ENCODE peak calls at places on chromosome 4, in five cellular contexts. M is NCI-H1105; T is CD4-positive, alpha-beta memory T cell; S is activated CD8-positive, alpha-beta memory T cell treated with anti-CD3 and anti-CD28 coated beads for 48 hours; O is T-helper 1 cell. X is an unnamed sample.

GRCh38 chr4:170139764-170140163 is 50.0 kb upstream of the AADAT start:
- DNase-seq in S (no peak), T (no peak), O (no peak), M (no peak), X (no peak)

GRCh38 chr4:126046081-126046614 is 731.4 kb downstream of the FAT4 start:
- DNase-seq in M (no peak), S (no peak), O (no peak), T (no peak), X (no peak)

GRCh38 chr4:78480286-78480685 is 71.3 kb upstream of the ANXA3 start:
- DNase-seq in T (no peak), S (no peak), O (no peak), M (no peak), X (no peak)

GRCh38 chr4:54940996-54941395 is 184.4 kb downstream of the KDR start:
- DNase-seq in O (no peak), T (no peak), M (no peak), S (no peak), X (no peak)

GRCh38 chr4:98522062-98522461 is 136.3 kb downstream of the TSPAN5 start:
- DNase-seq in T (no peak), M (no peak), O (no peak), S (no peak), X (no peak)

GRCh38 chr4:13537011-13537831 is 7.1 kb downstream of the NKX3-2 start:
- DNase-seq in M (no peak), T (no peak), O (no peak), S (no peak), X (no peak)

GRCh38 chr4:63717384-63717783 is 691.9 kb downstream of the TECRL start:
- DNase-seq in M (no peak), S (no peak), O (no peak), T (no peak), X (no peak)

GRCh38 chr4:79516114-79516513 is 108.1 kb upstream of the GK2 start:
- DNase-seq in S (no peak), T (no peak), M (no peak), O (no peak), X (no peak)

GRCh38 chr4:577499-578450 is 1.7 kb upstream of the TMEM271 start:
- DNase-seq in S (no peak), O (no peak), T (no peak), M (peak), X (no peak)

GRCh38 chr4:182770969-182771330 is 146.2 kb downstream of the DCTD start:
- DNase-seq in O (no peak), M (no peak), T (no peak), S (no peak), X (no peak)

GRCh38 chr4:74157116-74157742 is 689 bp upstream of the MTHFD2L start:
- DNase-seq in T (no peak), S (no peak), O (no peak), M (no peak), X (no peak)

GRCh38 chr4:101853691-101854090 is 63.2 kb downstream of the BANK1 start:
- DNase-seq in O (no peak), S (no peak), M (no peak), T (no peak), X (no peak)

GRCh38 chr4:54660145-54660535 is 2.4 kb downstream of the KIT start:
- DNase-seq in T (no peak), M (no peak), O (no peak), S (no peak), X (no peak)

GRCh38 chr4:113810906-113811305 is 49.4 kb upstream of the CAMK2D start:
- DNase-seq in M (no peak), T (no peak), O (no peak), S (no peak), X (no peak)

GRCh38 chr4:109592367-109592766 is 32.3 kb downstream of the MCUB start:
- DNase-seq in S (no peak), T (no peak), O (no peak), M (no peak), X (no peak)

GRCh38 chr4:185880571-185880970 is 68.6 kb upstream of the SORBS2 start:
- DNase-seq in O (no peak), M (no peak), S (no peak), T (no peak), X (peak)

X was measured in NCI-H774.